ENCODE peak calls at places on chromosome 18, in ten cellular contexts. R is transverse colon, L is K562, B is stomach, F is upper lobe of left lung, M is SK-N-SH, N is tibial nerve, I is sigmoid colon, Z is A549, A is ovary. E is an unnamed sample.

GRCh38 chr18:3451166-3451988 is 1.4 kb downstream of the TGIF1 start:
- DNase-seq in R (peak; percentile 95), L (peak; percentile 90), B (peak; percentile 94), F (peak; percentile 98), M (peak; percentile 86), N (peak; percentile 93), I (peak; percentile 97), Z (no peak), A (peak; percentile 94), E (peak; percentile 97)

GRCh38 chr18:13110559-13110958 is 108.0 kb upstream of the LDLRAD4 start:
- DNase-seq in R (no peak), L (no peak), B (no peak), F (no peak), M (no peak), N (no peak), I (no peak), Z (no peak), A (no peak), E (no peak)

GRCh38 chr18:27413495-27414401 is 228.6 kb upstream of the CHST9 start:
- DNase-seq in R (no peak), L (no peak), B (no peak), F (no peak), M (no peak), N (peak; percentile 80), I (peak; percentile 72), Z (no peak), A (peak; percentile 47), E (no peak)

GRCh38 chr18:77366725-77367641 is 117.3 kb downstream of the GALR1 start:
- DNase-seq in R (peak; percentile 36), L (no peak), B (no peak), F (peak; percentile 38), M (peak; percentile 39), N (peak; percentile 52), I (no peak), Z (peak; percentile 5), A (no peak), E (no peak)

GRCh38 chr18:58114766-58115165 is 70.7 kb downstream of the NEDD4L start:
- DNase-seq in R (no peak), L (no peak), B (no peak), F (no peak), M (no peak), N (no peak), I (no peak), Z (no peak), A (no peak), E (no peak)

GRCh38 chr18:69484699-69485396 is 84.2 kb downstream of the DOK6 start:
- DNase-seq in R (no peak), L (no peak), B (no peak), F (no peak), M (no peak), N (no peak), I (no peak), Z (no peak), A (no peak), E (no peak)

GRCh38 chr18:34965511-34965910 is 75.7 kb upstream of the MAPRE2 start:
- DNase-seq in R (no peak), L (no peak), B (no peak), F (no peak), M (no peak), N (no peak), I (no peak), Z (no peak), A (no peak), E (no peak)

GRCh38 chr18:34624551-34624950 is 85.5 kb upstream of the DTNA start:
- DNase-seq in R (no peak), L (no peak), B (no peak), F (no peak), M (no peak), N (no peak), I (no peak), Z (no peak), A (no peak), E (no peak)

GRCh38 chr18:35032113-35032512 is 9.1 kb upstream of the MAPRE2 start:
- DNase-seq in R (no peak), L (no peak), B (no peak), F (no peak), M (no peak), N (no peak), I (no peak), Z (no peak), A (no peak), E (no peak)

GRCh38 chr18:74328196-74328595 is 12.6 kb downstream of the C18orf63 start:
- DNase-seq in R (no peak), L (no peak), B (no peak), F (no peak), M (no peak), N (no peak), I (no peak), Z (no peak), A (no peak), E (no peak)

GRCh38 chr18:43620936-43621335 is 343.6 kb upstream of the SYT4 start:
- DNase-seq in R (no peak), L (peak; percentile 7), B (no peak), F (no peak), M (peak; percentile 39), N (no peak), I (no peak), Z (peak; percentile 8), A (no peak), E (no peak)

GRCh38 chr18:41845563-41845962 is 109.5 kb upstream of the PIK3C3 start:
- DNase-seq in R (no peak), L (no peak), B (no peak), F (no peak), M (no peak), N (no peak), I (no peak), Z (no peak), A (no peak), E (no peak)

GRCh38 chr18:44423826-44424225 is 256.9 kb upstream of the SETBP1 start:
- DNase-seq in R (no peak), L (no peak), B (no peak), F (no peak), M (no peak), N (no peak), I (no peak), Z (no peak), A (no peak), E (no peak)

GRCh38 chr18:78635093-78635800 is 344.4 kb upstream of the SALL3 start:
- DNase-seq in R (no peak), L (no peak), B (no peak), F (no peak), M (no peak), N (no peak), I (no peak), Z (no peak), A (no peak), E (no peak)

GRCh38 chr18:78638889-78639596 is 340.6 kb upstream of the SALL3 start:
- DNase-seq in R (no peak), L (no peak), B (peak; percentile 21), F (no peak), M (no peak), N (no peak), I (no peak), Z (no peak), A (no peak), E (no peak)

GRCh38 chr18:78636260-78636659 is 343.4 kb upstream of the SALL3 start:
- DNase-seq in R (no peak), L (no peak), B (no peak), F (no peak), M (no peak), N (no peak), I (no peak), Z (no peak), A (no peak), E (no peak)

GRCh38 chr18:78639597-78639950 is 340.0 kb upstream of the SALL3 start:
- DNase-seq in R (no peak), L (no peak), B (no peak), F (no peak), M (no peak), N (no peak), I (no peak), Z (no peak), A (no peak), E (no peak)

GRCh38 chr18:78637442-78638402 is 341.9 kb upstream of the SALL3 start:
- DNase-seq in R (no peak), L (no peak), B (no peak), F (no peak), M (no peak), N (no peak), I (no peak), Z (no peak), A (no peak), E (no peak)
- TF ChIP-seq EP300 in R (no peak), L (no peak), B (no peak), F (no peak), M (no peak), N (no peak), I (no peak), Z (no peak), A (no peak), E (no peak)

GRCh38 chr18:48752928-48753327 is 197.8 kb downstream of the SMAD7 start:
- DNase-seq in R (no peak), L (no peak), B (no peak), F (no peak), M (no peak), N (no peak), I (no peak), Z (no peak), A (no peak), E (no peak)

GRCh38 chr18:48750485-48751175 is 200.1 kb downstream of the SMAD7 start:
- DNase-seq in R (no peak), L (no peak), B (no peak), F (peak; percentile 52), M (no peak), N (no peak), I (no peak), Z (no peak), A (no peak), E (no peak)

GRCh38 chr18:48753741-48754140 is 197.0 kb downstream of the SMAD7 start:
- DNase-seq in R (no peak), L (no peak), B (no peak), F (no peak), M (no peak), N (no peak), I (no peak), Z (no peak), A (no peak), E (no peak)

GRCh38 chr18:48752478-48752877 is 198.3 kb downstream of the SMAD7 start:
- DNase-seq in R (no peak), L (no peak), B (no peak), F (no peak), M (peak; percentile 65), N (no peak), I (no peak), Z (no peak), A (no peak), E (no peak)

GRCh38 chr18:48751727-48752468 is 198.9 kb downstream of the SMAD7 start:
- DNase-seq in R (no peak), L (no peak), B (no peak), F (no peak), M (peak; percentile 84), N (no peak), I (no peak), Z (no peak), A (no peak), E (no peak)
- TF ChIP-seq EP300 in R (no peak), L (no peak), B (no peak), F (no peak), M (no peak), N (no peak), I (no peak), Z (no peak), A (no peak), E (no peak)

GRCh38 chr18:36572135-36572856 is 256.5 kb downstream of the TPGS2 start:
- DNase-seq in R (peak; percentile 28), L (peak; percentile 49), B (no peak), F (no peak), M (peak; percentile 48), N (peak; percentile 81), I (no peak), Z (peak; percentile 5), A (peak; percentile 71), E (no peak)
- TF ChIP-seq EP300 in R (no peak), L (no peak), B (no peak), F (no peak), M (no peak), N (no peak), I (no peak), Z (no peak), A (no peak), E (no peak)

GRCh38 chr18:80196528-80197320 is 50.6 kb downstream of the PARD6G start:
- DNase-seq in R (no peak), L (no peak), B (no peak), F (peak; percentile 35), M (no peak), N (no peak), I (peak; percentile 8), Z (no peak), A (no peak), E (no peak)
- TF ChIP-seq EP300 in R (no peak), L (no peak), B (no peak), F (no peak), M (no peak), N (no peak), I (no peak), Z (no peak), A (no peak), E (no peak)